ENCODE peak calls at places on chromosomes 5 and 9, in eight cellular contexts. J is fibroblast of lung; V is pancreas; X is adrenal gland; M is body of pancreas; H is upper lobe of right lung; B is thyroid gland; L is CD8-positive, alpha-beta T cell. U is an unnamed sample.

GRCh38 chr9:84823426-84824271 is 154.1 kb downstream of the NTRK2 start:
- DNase-seq in H (no peak), M (no peak), V (no peak), X (no peak), L (no peak), J (peak), B (no peak), U (no peak)

GRCh38 chr9:111482656-111483418 is 1.3 kb downstream of the ECPAS start:
- DNase-seq in M (peak), J (peak), L (peak), V (peak), H (peak), X (peak), B (peak), U (peak)

GRCh38 chr5:38466444-38467189 is 89.8 kb downstream of the LIFR start:
- DNase-seq in V (no peak), M (peak), H (peak), L (no peak), X (peak), J (no peak), B (peak), U (peak)

GRCh38 chr9:72383978-72384709 is 19.1 kb upstream of the ZFAND5 start:
- DNase-seq in J (peak), H (no peak), V (no peak), L (no peak), B (no peak), X (no peak), M (no peak), U (no peak)

GRCh38 chr5:143106175-143106574 is 297.3 kb downstream of the NR3C1 start:
- DNase-seq in V (peak), M (peak), X (peak), J (peak), L (no peak), B (peak), H (no peak), U (no peak)

GRCh38 chr9:90137824-90138223 is 504.8 kb downstream of the DIRAS2 start:
- DNase-seq in M (no peak), V (no peak), L (no peak), B (no peak), X (no peak), H (no peak), J (no peak), U (no peak)

GRCh38 chr9:101307524-101308213 is 77.1 kb downstream of the BAAT start:
- DNase-seq in L (no peak), X (no peak), J (peak), B (no peak), H (no peak), V (no peak), M (no peak), U (no peak)

GRCh38 chr5:145483211-145483610 is 351.9 kb downstream of the PRELID2 start:
- DNase-seq in X (no peak), V (no peak), B (no peak), L (no peak), H (no peak), M (no peak), J (peak), U (no peak)

GRCh38 chr9:27351438-27351837 is 54.5 kb upstream of the EQTN start:
- DNase-seq in H (no peak), X (no peak), L (no peak), V (no peak), J (no peak), M (peak), B (no peak), U (no peak)

GRCh38 chr5:6279607-6280006 is 98.7 kb downstream of the MED10 start:
- DNase-seq in M (no peak), V (no peak), L (no peak), H (no peak), X (no peak), J (no peak), B (no peak), U (no peak)

GRCh38 chr5:79416499-79416898 is 97.4 kb downstream of the HOMER1 start:
- DNase-seq in V (no peak), H (no peak), J (no peak), L (no peak), M (no peak), B (no peak), X (no peak), U (no peak)

GRCh38 chr9:130480673-130481072 is 35.9 kb downstream of the ASS1 start:
- DNase-seq in V (no peak), L (no peak), J (no peak), B (no peak), H (no peak), M (no peak), X (no peak), U (no peak)
- TF ChIP-seq CTCF in V (no peak), L (no peak), J (no peak), B (no peak), H (no peak), M (no peak), X (no peak), U (no peak)

GRCh38 chr9:31347082-31347617 is 1037.3 kb upstream of the ACO1 start:
- DNase-seq in V (no peak), B (no peak), X (no peak), L (peak), H (no peak), M (no peak), J (peak), U (no peak)
- H3K4me3 ChIP-seq in V (no peak), B (peak), X (no peak), L (peak), H (peak), M (no peak), J (peak), U (peak)

GRCh38 chr5:32206053-32206452 is 31.9 kb upstream of the GOLPH3 start:
- DNase-seq in H (no peak), V (no peak), X (no peak), B (no peak), L (no peak), J (no peak), M (no peak), U (no peak)

GRCh38 chr5:32206799-32207634 is 32.9 kb upstream of the GOLPH3 start:
- DNase-seq in M (no peak), J (no peak), X (no peak), H (no peak), V (no peak), L (no peak), B (no peak), U (no peak)

GRCh38 chr5:32210151-32210550 is 36.0 kb upstream of the GOLPH3 start:
- DNase-seq in V (no peak), L (no peak), X (no peak), H (no peak), J (no peak), B (no peak), M (no peak), U (no peak)
- H3K27ac ChIP-seq in V (peak), L (no peak), X (no peak), H (no peak), J (no peak), B (no peak), M (no peak), U (no peak)

GRCh38 chr5:170218730-170219129 is 14.1 kb upstream of the C5orf58 start:
- DNase-seq in J (no peak), H (no peak), M (no peak), V (no peak), B (no peak), L (no peak), X (no peak), U (no peak)

GRCh38 chr5:170220196-170220595 is 12.6 kb upstream of the C5orf58 start:
- DNase-seq in V (no peak), M (no peak), X (no peak), B (no peak), H (no peak), L (no peak), J (no peak), U (no peak)

GRCh38 chr5:170219615-170220014 is 13.2 kb upstream of the C5orf58 start:
- DNase-seq in B (no peak), M (no peak), X (no peak), J (peak), V (no peak), L (no peak), H (no peak), U (no peak)

GRCh38 chr5:170211575-170212334 is 21.0 kb upstream of the C5orf58 start:
- DNase-seq in X (no peak), M (no peak), L (no peak), V (no peak), B (no peak), J (no peak), H (no peak), U (no peak)

GRCh38 chr5:170216262-170216864 is 16.4 kb upstream of the C5orf58 start:
- DNase-seq in B (no peak), X (no peak), M (no peak), V (no peak), H (no peak), J (peak), L (no peak), U (no peak)
- TF ChIP-seq CTCF in B (peak), X (peak), M (no peak), V (no peak), H (peak), J (peak), L (no peak), U (no peak)

DNA sequence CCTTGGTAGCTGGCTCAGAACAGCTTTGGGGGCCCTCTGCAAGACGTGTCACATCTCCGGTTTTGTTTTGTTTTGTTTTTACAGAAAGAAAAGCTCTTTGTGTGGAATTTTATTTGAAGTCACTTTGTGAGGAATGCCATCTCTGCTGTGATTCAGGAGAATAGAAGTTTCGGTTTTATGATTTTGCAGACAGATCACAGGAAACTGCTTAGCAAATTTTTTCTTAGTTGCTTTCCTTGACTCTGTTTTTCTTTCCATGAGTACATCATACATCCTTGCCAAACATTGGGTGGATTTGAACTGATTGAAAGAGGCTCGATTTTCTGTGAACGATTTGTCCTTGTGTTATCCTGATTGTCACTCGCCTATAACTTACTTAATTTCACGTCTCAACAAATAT is 5.1 kb downstream of the SEMA5A start:
- DNase-seq in V (no peak), J (peak), M (no peak), L (no peak), X (no peak), H (no peak), B (no peak), U (no peak)
- H3K4me3 ChIP-seq in V (no peak), J (peak), M (no peak), L (no peak), X (no peak), H (no peak), B (no peak), U (peak)

GRCh38 chr9:91843093-91843492 is 106.9 kb downstream of the ROR2 start:
- DNase-seq in V (no peak), B (no peak), H (no peak), J (no peak), X (no peak), L (no peak), M (no peak), U (peak)

GRCh38 chr9:91842358-91842757 is 107.7 kb downstream of the ROR2 start:
- DNase-seq in X (no peak), M (no peak), H (no peak), V (no peak), L (no peak), J (no peak), B (no peak), U (no peak)

GRCh38 chr9:91844170-91844569 is 105.9 kb downstream of the ROR2 start:
- DNase-seq in J (no peak), X (peak), B (no peak), H (no peak), M (no peak), L (no peak), V (no peak), U (peak)

GRCh38 chr9:91844656-91845291 is 105.3 kb downstream of the ROR2 start:
- DNase-seq in M (no peak), V (no peak), L (no peak), B (no peak), J (no peak), H (no peak), X (peak), U (no peak)

DNA sequence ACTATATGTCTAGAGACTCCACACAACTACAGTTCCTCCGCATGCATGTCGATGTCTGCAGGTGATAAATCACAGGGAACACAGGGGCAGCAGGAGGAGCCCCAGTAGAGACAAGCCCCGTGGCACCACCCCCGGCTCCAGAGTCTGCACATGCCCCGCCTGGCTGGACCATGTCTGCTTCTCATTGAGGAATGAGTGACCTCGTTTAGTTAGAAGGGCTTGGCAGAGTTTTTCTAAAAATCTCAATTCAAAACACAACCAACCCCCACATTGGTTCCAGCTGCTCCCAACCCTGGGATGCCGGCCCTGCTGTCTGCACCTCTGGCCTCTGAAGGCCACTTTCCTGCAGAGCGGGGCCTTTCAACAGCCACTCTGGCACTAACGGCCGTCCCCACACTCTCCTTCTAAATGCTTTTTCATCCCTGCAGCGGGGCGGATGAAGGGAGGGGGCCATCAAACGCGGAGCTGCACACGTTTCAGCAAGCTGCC is 106.4 kb downstream of the ROR2 start:
- DNase-seq in M (no peak), B (peak), L (no peak), V (no peak), X (peak), H (no peak), J (no peak), U (peak)
- H3K27ac ChIP-seq in M (no peak), B (peak), L (no peak), V (no peak), X (peak), H (peak), J (no peak), U (no peak)

GRCh38 chr5:62942384-62942783 is 363.8 kb downstream of the LRRC70 start:
- DNase-seq in X (no peak), H (no peak), M (no peak), L (no peak), J (no peak), V (no peak), B (no peak), U (no peak)
- TF ChIP-seq CTCF in X (no peak), H (no peak), M (no peak), L (no peak), J (no peak), V (no peak), B (no peak), U (no peak)

GRCh38 chr5:51378415-51378777 is 4.9 kb upstream of the ISL1 start:
- DNase-seq in L (no peak), J (no peak), V (no peak), X (peak), B (no peak), H (no peak), M (no peak), U (no peak)
- H3K4me3 ChIP-seq in L (no peak), J (no peak), V (no peak), X (no peak), B (no peak), H (no peak), M (no peak), U (peak)

U was measured in coronary artery.